ENCODE peak calls at places on chromosomes 3 and 15, in eight cellular contexts. V, W, J, U, G, D, N and E are unnamed samples.

GRCh38 chr3:9969632-9970019 is 17.0 kb downstream of the EMC3 start:
- DNase-seq in N (no peak), V (no peak), U (no peak), D (no peak), W (no peak), J (no peak), G (no peak), E (no peak)

GRCh38 chr3:161415506-161416231 is 44.4 kb upstream of the SPTSSB start:
- DNase-seq in D (peak), U (peak), V (peak), J (no peak), W (no peak), N (no peak), G (no peak), E (no peak)

GRCh38 chr3:53974314-53974713 is 82.7 kb upstream of the SELENOK start:
- DNase-seq in N (no peak), W (no peak), U (no peak), G (no peak), V (no peak), D (no peak), J (no peak), E (no peak)

GRCh38 chr3:33919721-33920120 is 121.3 kb downstream of the PDCD6IP start:
- DNase-seq in D (no peak), G (no peak), N (no peak), W (no peak), J (no peak), V (no peak), U (no peak), E (no peak)

GRCh38 chr3:54826255-54826691 is 101.6 kb downstream of the LRTM1 start:
- DNase-seq in U (no peak), J (no peak), N (no peak), G (no peak), D (no peak), V (peak), W (no peak), E (no peak)

GRCh38 chr15:83030021-83030420 is 18.6 kb upstream of the C15orf40 start:
- DNase-seq in V (no peak), N (no peak), G (no peak), J (no peak), D (no peak), U (no peak), W (no peak), E (no peak)

GRCh38 chr3:21515417-21515816 is 235.6 kb downstream of the ZNF385D start:
- DNase-seq in U (no peak), V (no peak), W (no peak), N (no peak), G (no peak), J (no peak), D (no peak), E (no peak)

GRCh38 chr3:134449277-134449676 is 36.5 kb downstream of the ANAPC13 start:
- DNase-seq in U (peak), D (no peak), W (no peak), V (no peak), N (no peak), G (peak), J (no peak), E (no peak)

GRCh38 chr15:41955807-41956525 is 16.4 kb downstream of the EHD4 start:
- DNase-seq in W (no peak), U (no peak), N (no peak), J (no peak), D (no peak), V (no peak), G (no peak), E (no peak)

GRCh38 chr3:87771338-87772059 is 287.3 kb downstream of the CGGBP1 start:
- DNase-seq in W (no peak), V (no peak), U (peak), N (no peak), J (peak), G (peak), D (peak), E (no peak)

GRCh38 chr3:30747771-30748281 is 141.4 kb downstream of the TGFBR2 start:
- DNase-seq in D (no peak), W (no peak), U (peak), G (no peak), N (no peak), V (peak), J (no peak), E (no peak)

GRCh38 chr3:20039765-20040475 is at the start of gene KAT2B:
- DNase-seq in U (peak), W (peak), D (no peak), J (peak), N (peak), G (peak), V (no peak), E (peak)

GRCh38 chr3:20039082-20039764 is 1.0 kb upstream of the KAT2B start:
- DNase-seq in W (no peak), J (no peak), G (no peak), N (no peak), V (no peak), U (peak), D (no peak), E (no peak)

GRCh38 chr3:20042331-20042730 is 2.1 kb downstream of the KAT2B start:
- DNase-seq in N (no peak), W (no peak), G (no peak), V (no peak), D (no peak), U (no peak), J (no peak), E (no peak)

GRCh38 chr3:20041197-20041780 is 1.0 kb downstream of the KAT2B start:
- DNase-seq in D (no peak), V (no peak), W (peak), J (peak), G (peak), N (peak), U (peak), E (peak)

DNA sequence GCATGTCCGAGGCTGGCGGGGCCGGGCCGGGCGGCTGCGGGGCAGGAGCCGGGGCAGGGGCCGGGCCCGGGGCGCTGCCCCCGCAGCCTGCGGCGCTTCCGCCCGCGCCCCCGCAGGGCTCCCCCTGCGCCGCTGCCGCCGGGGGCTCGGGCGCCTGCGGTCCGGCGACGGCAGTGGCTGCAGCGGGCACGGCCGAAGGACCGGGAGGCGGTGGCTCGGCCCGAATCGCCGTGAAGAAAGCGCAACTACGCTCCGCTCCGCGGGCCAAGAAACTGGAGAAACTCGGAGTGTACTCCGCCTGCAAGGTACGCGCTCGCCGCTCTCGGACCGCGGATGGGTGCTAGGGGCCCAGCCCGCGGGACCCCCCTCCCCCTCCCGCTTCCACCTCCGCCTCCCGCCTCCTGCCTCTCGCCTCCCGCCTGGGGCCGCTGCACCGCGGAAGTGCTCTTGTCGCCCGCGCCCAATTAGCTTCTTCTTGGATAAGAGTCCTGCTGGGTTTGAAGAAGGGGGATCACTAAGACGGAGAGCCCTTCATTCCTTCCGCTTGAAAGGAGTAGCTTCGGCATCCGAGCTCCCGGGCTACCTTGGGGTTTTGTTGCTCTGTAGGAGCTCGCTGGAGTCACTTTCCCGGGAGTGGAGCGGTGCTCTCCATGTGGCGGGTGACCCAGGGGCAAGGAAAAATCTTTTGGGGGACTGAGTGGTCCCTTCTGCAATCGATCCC is 390 bp downstream of the KAT2B start:
- DNase-seq in W (peak), U (peak), G (peak), D (no peak), J (peak), N (peak), V (no peak), E (peak)
- TF ChIP-seq CTCF in W (peak), U (peak), G (no peak), D (peak), J (no peak), N (no peak), V (peak), E (no peak)

GRCh38 chr3:15523660-15524417 is 2.3 kb upstream of the COLQ start:
- DNase-seq in U (no peak), G (no peak), V (no peak), D (no peak), W (no peak), N (no peak), J (no peak), E (no peak)

GRCh38 chr3:15531346-15531745 is 9.8 kb upstream of the COLQ start:
- DNase-seq in W (no peak), U (no peak), J (no peak), D (no peak), V (no peak), G (no peak), N (no peak), E (no peak)

GRCh38 chr3:15528881-15529537 is 7.5 kb upstream of the COLQ start:
- DNase-seq in G (no peak), J (no peak), N (no peak), D (no peak), V (no peak), U (no peak), W (no peak), E (no peak)

GRCh38 chr3:15525790-15526189 is 4.3 kb upstream of the COLQ start:
- DNase-seq in W (no peak), G (no peak), N (no peak), V (no peak), U (no peak), D (no peak), J (no peak), E (no peak)

DNA sequence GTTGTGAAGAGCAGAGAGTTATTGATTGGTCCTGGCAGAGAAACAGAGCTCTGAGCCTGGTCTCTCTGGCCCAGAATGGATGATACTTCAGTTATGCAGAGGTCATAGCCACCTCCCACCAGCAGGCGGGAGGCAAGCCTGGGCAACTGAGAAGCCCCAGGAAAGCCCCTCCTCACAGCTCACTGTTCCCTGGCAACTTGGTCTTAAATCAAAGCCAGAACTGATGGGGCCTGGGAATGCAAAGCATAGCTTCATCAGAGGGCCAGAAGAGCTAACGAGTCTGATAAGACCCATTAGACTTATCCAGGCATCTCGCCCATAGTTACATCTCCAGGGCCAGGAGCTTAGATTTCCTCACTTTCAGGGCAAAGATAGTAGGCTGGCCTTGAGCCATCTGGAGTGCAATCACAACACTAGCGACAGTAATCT is 5.5 kb upstream of the COLQ start:
- DNase-seq in J (no peak), V (no peak), W (no peak), U (peak), N (no peak), D (no peak), G (peak), E (no peak)
- TF ChIP-seq CTCF in J (no peak), V (peak), W (peak), U (peak), N (no peak), D (no peak), G (peak), E (no peak)

DNA sequence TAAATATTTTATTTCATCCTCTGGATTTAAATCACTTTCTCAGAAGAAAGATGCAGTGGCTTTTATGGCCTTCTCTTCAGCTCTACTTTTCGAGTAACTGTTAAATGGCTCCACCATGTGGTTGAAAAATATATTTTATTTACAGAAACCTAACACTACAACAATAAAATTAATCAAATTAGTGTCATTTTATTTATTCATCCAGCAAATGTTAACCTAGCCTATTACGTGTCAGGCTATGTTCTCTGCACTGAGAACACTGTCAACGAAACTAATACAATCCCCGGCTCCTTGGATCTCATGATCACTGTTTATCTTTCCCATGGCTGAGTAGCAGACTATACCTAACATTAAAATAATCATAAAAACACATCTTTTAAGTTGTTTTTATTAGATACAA is 148.0 kb upstream of the OSTN start:
- DNase-seq in W (no peak), D (no peak), J (no peak), G (no peak), V (no peak), N (no peak), U (peak), E (no peak)
- TF ChIP-seq CTCF in W (peak), D (peak), J (peak), G (peak), V (peak), N (peak), U (peak), E (no peak)

GRCh38 chr3:142943870-142944269 is 19.6 kb downstream of the PAQR9 start:
- DNase-seq in W (no peak), D (no peak), N (no peak), U (peak), J (no peak), G (no peak), V (no peak), E (no peak)

GRCh38 chr3:142940472-142940871 is 23.0 kb downstream of the PAQR9 start:
- DNase-seq in G (no peak), N (no peak), U (no peak), D (no peak), J (no peak), W (no peak), V (no peak), E (no peak)

GRCh38 chr3:142941373-142942123 is 21.9 kb downstream of the PAQR9 start:
- DNase-seq in U (no peak), G (no peak), D (no peak), J (no peak), N (no peak), W (no peak), V (no peak), E (no peak)

GRCh38 chr3:142943349-142943748 is 20.1 kb downstream of the PAQR9 start:
- DNase-seq in W (no peak), V (no peak), J (no peak), U (no peak), N (no peak), D (no peak), G (no peak), E (no peak)

DNA sequence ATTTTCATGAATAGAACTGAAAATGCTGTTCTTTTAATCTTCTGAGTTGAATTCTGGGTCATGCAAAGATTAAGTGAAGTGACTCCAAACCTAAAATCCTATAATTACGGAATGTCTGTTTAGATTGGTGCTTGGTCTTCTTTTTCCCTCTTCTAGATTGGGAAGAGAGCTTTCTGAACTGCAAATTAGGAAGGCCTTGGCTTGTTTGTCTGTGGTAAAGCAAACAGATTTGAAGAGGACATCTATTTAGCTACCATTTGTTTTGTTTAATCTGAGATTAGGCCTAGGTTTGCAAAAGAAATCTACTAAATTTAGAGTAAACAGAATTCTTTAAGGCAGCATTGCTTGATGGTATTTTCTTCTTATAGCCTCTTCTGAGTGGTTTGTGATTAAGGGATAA is 23.5 kb downstream of the PAQR9 start:
- DNase-seq in W (no peak), G (no peak), D (no peak), V (no peak), N (no peak), U (no peak), J (no peak), E (no peak)
- TF ChIP-seq CTCF in W (no peak), G (no peak), D (no peak), V (no peak), N (no peak), U (no peak), J (no peak), E (no peak)

DNA sequence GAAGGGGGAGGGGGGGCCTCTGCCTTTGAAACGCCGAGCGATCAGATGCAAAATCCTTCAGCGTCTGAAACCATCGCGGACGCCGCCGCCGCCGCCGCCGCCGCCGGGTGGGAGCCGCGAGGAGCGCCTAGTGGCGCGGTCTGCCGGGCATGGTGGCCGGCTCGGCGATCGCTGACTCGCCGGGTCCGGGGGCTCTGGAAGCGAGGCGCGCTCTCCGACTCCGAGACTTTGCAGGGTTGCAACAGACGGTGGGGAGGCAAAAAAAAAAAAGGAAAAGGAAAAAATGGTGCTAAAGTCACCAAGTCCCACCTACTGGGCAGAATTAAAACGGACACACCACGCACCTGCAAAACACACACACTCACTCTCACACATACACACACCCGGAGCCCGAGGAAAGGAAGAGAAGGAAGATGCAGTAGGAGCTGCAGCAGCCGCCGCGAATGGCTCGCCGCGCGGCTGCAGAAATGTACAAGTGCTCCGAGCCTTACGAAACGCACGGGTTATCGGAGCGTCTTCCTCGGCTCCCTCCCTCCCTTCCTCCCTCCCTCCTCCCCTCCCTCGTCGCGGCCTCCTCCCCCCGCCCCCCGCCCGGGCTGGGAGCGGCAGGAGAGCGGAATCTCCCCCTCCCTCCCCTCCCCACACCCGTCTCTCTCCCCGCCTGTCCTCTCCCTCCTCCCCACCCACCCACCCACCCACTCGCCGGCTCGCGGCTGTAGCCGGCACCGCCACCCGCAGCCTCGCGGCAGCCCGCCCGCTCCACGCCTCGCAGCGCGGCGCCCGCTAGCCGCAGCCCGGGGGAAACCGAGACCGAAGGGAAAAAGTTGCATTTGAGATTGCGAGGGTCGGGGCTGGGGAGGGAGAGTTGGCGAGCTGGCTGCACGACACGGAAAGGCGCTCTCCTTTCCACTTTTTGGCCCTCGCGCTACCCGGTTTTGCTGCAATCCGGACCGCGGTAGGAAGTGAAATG is at the start of gene NTRK3:
- DNase-seq in W (no peak), G (peak), D (no peak), J (no peak), V (no peak), N (peak), U (no peak), E (no peak)
- TF ChIP-seq CTCF in W (no peak), G (no peak), D (no peak), J (no peak), V (no peak), N (no peak), U (no peak), E (no peak)

DNA sequence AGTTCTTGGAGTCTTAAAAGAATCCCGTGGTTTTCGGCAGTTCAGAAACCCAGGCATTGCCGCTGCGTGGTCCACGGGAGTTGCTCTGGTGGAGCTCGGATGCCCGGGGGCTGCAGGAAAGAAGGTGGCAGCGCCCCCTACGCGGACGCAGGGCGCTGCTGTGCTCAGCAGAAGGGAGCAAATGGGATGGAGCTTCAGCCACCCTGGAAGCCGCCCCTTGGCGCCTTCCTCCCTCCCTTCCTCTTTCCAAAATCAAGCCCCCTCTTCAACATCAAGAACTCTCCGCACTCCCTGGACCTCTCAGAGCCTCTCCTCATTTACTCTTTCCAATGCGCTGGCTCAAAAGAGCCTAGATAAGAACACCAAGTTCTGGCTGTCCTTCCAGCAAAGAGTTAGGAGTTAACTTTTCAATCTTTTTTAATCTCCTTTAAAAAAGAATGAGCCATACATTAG is 880 bp upstream of the CHRNA7 start:
- DNase-seq in G (peak), D (no peak), N (no peak), V (no peak), W (no peak), U (no peak), J (peak), E (no peak)
- TF ChIP-seq CTCF in G (no peak), D (peak), N (peak), V (peak), W (peak), U (no peak), J (peak), E (no peak)

GRCh38 chr15:70765504-70766281 is 2.3 kb upstream of the UACA start:
- DNase-seq in W (no peak), V (no peak), U (no peak), N (no peak), J (no peak), D (no peak), G (no peak), E (no peak)
- TF ChIP-seq CTCF in W (no peak), V (no peak), U (no peak), N (no peak), J (no peak), D (no peak), G (no peak), E (no peak)

GRCh38 chr15:98853161-98853560 is 154.4 kb downstream of the PGPEP1L start:
- DNase-seq in G (peak), D (no peak), J (peak), U (peak), W (peak), N (peak), V (no peak), E (peak)
- TF ChIP-seq CTCF in G (no peak), D (peak), J (no peak), U (no peak), W (peak), N (no peak), V (no peak), E (no peak)

GRCh38 chr3:127174284-127174683 is 18.6 kb upstream of the PRR23E start:
- DNase-seq in V (no peak), N (no peak), D (no peak), J (no peak), G (no peak), U (no peak), W (no peak), E (no peak)

GRCh38 chr3:127175272-127175671 is 17.7 kb upstream of the PRR23E start:
- DNase-seq in V (no peak), W (no peak), G (no peak), J (no peak), U (no peak), D (no peak), N (peak), E (no peak)

GRCh38 chr3:127173516-127174166 is 19.3 kb upstream of the PRR23E start:
- DNase-seq in W (no peak), J (no peak), V (no peak), G (no peak), N (peak), D (no peak), U (no peak), E (no peak)

GRCh38 chr3:127174715-127175140 is 18.2 kb upstream of the PRR23E start:
- DNase-seq in U (no peak), N (peak), J (no peak), D (no peak), W (no peak), V (no peak), G (no peak), E (no peak)

GRCh38 chr3:127177226-127177625 is 15.7 kb upstream of the PRR23E start:
- DNase-seq in J (no peak), N (no peak), D (no peak), U (peak), W (no peak), V (no peak), G (no peak), E (no peak)
- TF ChIP-seq CTCF in J (peak), N (peak), D (peak), U (peak), W (peak), V (peak), G (no peak), E (no peak)